ENCODE peak calls at places on chromosomes 12 and 14, in nine cellular contexts. P is IMR-90, Z is lower leg skin, G is ovary, W is tibial artery, B is cardiac fibroblast, D is stomach, J is ascending aorta, I is mucosa of descending colon. R is an unnamed sample.

GRCh38 chr14:85315891-85316290 is 214.1 kb upstream of the FLRT2 start:
- DNase-seq in P (no peak), B (no peak), G (no peak), J (no peak), D (no peak), Z (no peak), W (no peak), I (no peak), R (no peak)

GRCh38 chr12:123971770-123972447 is 722 bp downstream of the CCDC92 start:
- DNase-seq in G (no peak), P (peak; percentile 50), J (no peak), I (peak; percentile 68), W (peak; percentile 70), D (peak; percentile 38), B (no peak), Z (peak; percentile 86), R (no peak)

GRCh38 chr14:54220122-54220691 is 176.6 kb upstream of the CDKN3 start:
- DNase-seq in J (no peak), I (no peak), D (no peak), P (no peak), B (no peak), G (peak; percentile 32), W (no peak), Z (no peak), R (no peak)

GRCh38 chr14:70638416-70638815 is 3.3 kb upstream of the TTC9 start:
- DNase-seq in D (no peak), P (no peak), Z (no peak), B (no peak), G (no peak), W (no peak), J (no peak), I (no peak), R (no peak)

GRCh38 chr14:92589213-92589852 is 75.8 kb downstream of the RIN3 start:
- DNase-seq in J (peak; percentile 62), W (no peak), I (no peak), D (no peak), P (peak; percentile 52), B (peak; percentile 55), Z (no peak), G (no peak), R (no peak)

GRCh38 chr14:61034416-61035100 is 53.5 kb downstream of the SLC38A6 start:
- DNase-seq in J (no peak), Z (no peak), I (no peak), P (no peak), B (no peak), G (no peak), W (no peak), D (no peak), R (no peak)

GRCh38 chr14:31232081-31232480 is 24.5 kb upstream of the HECTD1 start:
- DNase-seq in D (peak; percentile 56), I (no peak), W (no peak), Z (peak; percentile 77), P (no peak), J (no peak), G (no peak), B (no peak), R (no peak)

GRCh38 chr14:99636487-99636886 is 8.4 kb upstream of the HHIPL1 start:
- DNase-seq in W (no peak), G (no peak), J (no peak), D (no peak), I (no peak), P (no peak), Z (no peak), B (no peak), R (no peak)

GRCh38 chr14:65079788-65080187 is 22.5 kb downstream of the MAX start:
- DNase-seq in B (no peak), D (no peak), G (no peak), Z (no peak), W (no peak), P (no peak), I (no peak), J (no peak), R (no peak)

GRCh38 chr12:80877706-80878384 is 59.9 kb downstream of the LIN7A start:
- DNase-seq in I (no peak), Z (no peak), B (peak; percentile 86), D (no peak), W (no peak), P (peak; percentile 49), G (no peak), J (no peak), R (no peak)

GRCh38 chr14:56127156-56127555 is 8.9 kb downstream of the PELI2 start:
- DNase-seq in D (no peak), Z (no peak), J (no peak), P (no peak), I (no peak), G (no peak), B (no peak), W (no peak), R (no peak)

GRCh38 chr14:106417224-106418049 is 891.1 kb downstream of the TMEM121 start:
- DNase-seq in I (peak; percentile 68), B (peak; percentile 46), P (no peak), W (no peak), Z (no peak), J (peak; percentile 66), G (peak; percentile 40), D (peak; percentile 44), R (no peak)

GRCh38 chr12:132465269-132466190 is 24.4 kb upstream of the FBRSL1 start:
- DNase-seq in G (no peak), B (no peak), J (no peak), I (peak; percentile 40), D (no peak), W (no peak), Z (no peak), P (no peak), R (no peak)

GRCh38 chr14:61526405-61527312 is 168.7 kb upstream of the HIF1A start:
- DNase-seq in P (no peak), B (no peak), W (no peak), I (no peak), Z (peak; percentile 81), J (peak; percentile 63), D (peak; percentile 82), G (peak; percentile 48), R (no peak)

GRCh38 chr12:25151476-25151875 is 43.5 kb downstream of the DNAI7 start:
- DNase-seq in P (peak; percentile 100), G (peak; percentile 65), I (no peak), B (peak; percentile 97), D (peak; percentile 32), Z (no peak), J (peak; percentile 93), W (peak; percentile 81), R (peak; percentile 99)

GRCh38 chr14:50883827-50884197 is 12.0 kb downstream of the ABHD12B start:
- DNase-seq in Z (no peak), D (no peak), W (no peak), I (no peak), J (no peak), B (no peak), G (no peak), P (no peak), R (no peak)

GRCh38 chr14:97395068-97395467 is 597.9 kb downstream of the VRK1 start:
- DNase-seq in D (no peak), G (no peak), B (no peak), W (no peak), J (no peak), P (no peak), I (no peak), Z (peak; percentile 61), R (no peak)
- TF ChIP-seq CTCF in D (no peak), G (no peak), B (no peak), W (no peak), J (no peak), P (no peak), I (no peak), Z (no peak), R (no peak)

GRCh38 chr12:27549231-27549800 is 25.3 kb downstream of the PPFIBP1 start:
- DNase-seq in W (no peak), D (no peak), G (no peak), P (peak; percentile 87), Z (no peak), B (peak; percentile 94), J (no peak), I (no peak), R (peak; percentile 72)
- H3K4me3 ChIP-seq in W (no peak overlapping the region), D (no peak overlapping the region), G (no peak overlapping the region), P (peak overlapping the region; percentile 9), Z (no peak overlapping the region), B (peak overlapping the region; percentile 28), J (peak overlapping the region; percentile 37), I (no peak overlapping the region), R (peak overlapping the region; percentile 20)

DNA sequence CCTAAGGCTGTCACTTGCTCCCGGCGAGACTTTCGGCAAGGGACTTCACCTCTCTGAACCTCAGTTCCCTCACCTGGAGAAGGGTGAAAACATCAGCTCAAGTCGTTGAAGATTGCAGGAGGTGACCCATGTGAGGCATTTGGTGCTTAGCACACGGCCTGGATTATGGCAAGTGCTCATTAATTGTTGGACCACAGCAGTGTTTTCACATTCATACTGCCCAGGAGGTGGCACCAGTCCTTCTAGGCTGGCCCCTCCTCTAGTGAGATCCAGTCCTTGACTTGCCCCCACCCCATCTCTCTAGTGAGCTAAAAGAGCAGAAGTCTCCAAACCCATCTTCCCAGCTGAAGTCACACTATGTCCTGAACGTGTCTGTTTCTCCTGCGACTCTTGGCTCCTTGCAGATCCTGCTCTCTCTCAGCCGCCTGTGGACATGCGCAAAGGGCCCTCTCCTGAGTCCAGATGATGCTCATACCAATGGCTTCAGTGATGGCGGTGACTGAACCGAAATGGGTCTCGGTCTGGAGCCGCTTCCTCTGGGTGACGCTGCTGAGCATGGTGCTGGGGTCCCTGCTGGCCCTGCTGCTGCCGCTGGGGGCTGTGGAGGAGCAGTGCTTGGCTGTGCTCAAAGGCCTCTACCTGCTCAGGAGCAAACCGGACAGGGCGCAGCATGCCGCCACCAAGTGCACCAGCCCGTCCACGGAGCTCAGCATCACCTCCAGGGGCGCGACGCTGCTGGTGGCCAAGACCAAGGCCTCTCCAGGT is 1.6 kb downstream of the FICD start:
- DNase-seq in D (no peak), Z (no peak), I (no peak), B (peak; percentile 24), J (peak; percentile 60), P (no peak), G (no peak), W (no peak), R (no peak)
- TF ChIP-seq CTCF in D (no peak), Z (no peak), I (no peak), B (no peak), J (no peak), P (no peak), G (no peak), W (no peak), R (peak; percentile 27)

GRCh38 chr14:89621009-89621421 is 204.0 kb upstream of the FOXN3 start:
- DNase-seq in D (no peak), G (no peak), W (no peak), I (no peak), B (no peak), Z (no peak), P (no peak), J (no peak), R (no peak)

GRCh38 chr14:89621791-89622638 is 205.0 kb upstream of the FOXN3 start:
- DNase-seq in P (no peak), B (no peak), Z (no peak), W (no peak), D (no peak), G (no peak), J (no peak), I (no peak), R (no peak)

GRCh38 chr14:89618821-89619551 is 202.0 kb upstream of the FOXN3 start:
- DNase-seq in W (peak; percentile 77), I (peak; percentile 85), G (peak; percentile 71), B (peak; percentile 57), D (peak; percentile 77), J (peak; percentile 83), P (peak; percentile 67), Z (peak; percentile 94), R (peak; percentile 41)

GRCh38 chr14:89619616-89620273 is 202.7 kb upstream of the FOXN3 start:
- DNase-seq in Z (no peak), W (no peak), I (no peak), P (no peak), B (no peak), D (no peak), J (no peak), G (no peak), R (no peak)

GRCh38 chr14:89620436-89620835 is 203.4 kb upstream of the FOXN3 start:
- DNase-seq in W (no peak), P (no peak), J (no peak), Z (no peak), I (no peak), G (no peak), D (no peak), B (no peak), R (no peak)
- H3K4me3 ChIP-seq in W (no peak overlapping the region), P (no peak overlapping the region), J (no peak overlapping the region), Z (no peak overlapping the region), I (no peak overlapping the region), G (no peak overlapping the region), D (no peak overlapping the region), B (no peak overlapping the region), R (no peak overlapping the region)